ENCODE peak calls at places on chromosome 22, in four cellular contexts. One of them, this sample, is unnamed.

GRCh38 chr22:36541831-36542391 is 12.9 kb upstream of the EIF3D start:
- DNase-seq in HCT116: peak; percentile 64
- DNase-seq in K562: no peak
- DNase-seq in HepG2: no peak
- DNase-seq in this sample: peak; percentile 85

GRCh38 chr22:47351836-47352579 is 589.6 kb downstream of the TBC1D22A start:
- DNase-seq in HCT116: no peak
- DNase-seq in K562: no peak
- DNase-seq in HepG2: no peak
- DNase-seq in this sample: no peak

GRCh38 chr22:50696799-50697561 is 24.4 kb downstream of the SHANK3 start:
- DNase-seq in HCT116: no peak
- DNase-seq in K562: peak; percentile 55
- DNase-seq in HepG2: no peak
- DNase-seq in this sample: no peak

GRCh38 chr22:36936362-36937116 is 23.1 kb downstream of the CSF2RB start:
- DNase-seq in HCT116: no peak
- DNase-seq in K562: no peak
- DNase-seq in HepG2: no peak
- DNase-seq in this sample: no peak

GRCh38 chr22:23892626-23893445 is 1.3 kb upstream of the MIF start:
- DNase-seq in HCT116: no peak
- DNase-seq in K562: no peak
- DNase-seq in HepG2: no peak
- DNase-seq in this sample: no peak

GRCh38 chr22:20578192-20578591 is 70.8 kb downstream of the MED15 start:
- DNase-seq in HCT116: no peak
- DNase-seq in K562: no peak
- DNase-seq in HepG2: no peak
- DNase-seq in this sample: no peak

GRCh38 chr22:31615940-31616314 is 46.1 kb downstream of the PISD start:
- DNase-seq in HCT116: no peak
- DNase-seq in K562: no peak
- DNase-seq in HepG2: no peak
- DNase-seq in this sample: no peak

GRCh38 chr22:29146101-29146560 is 59.6 kb upstream of the EMID1 start:
- DNase-seq in HCT116: no peak
- DNase-seq in K562: no peak
- DNase-seq in HepG2: no peak
- DNase-seq in this sample: no peak

GRCh38 chr22:48907591-48907990 is 920.1 kb downstream of the BRD1 start:
- DNase-seq in HCT116: no peak
- DNase-seq in K562: no peak
- DNase-seq in HepG2: no peak
- DNase-seq in this sample: no peak

GRCh38 chr22:37163618-37164534 is 14.2 kb upstream of the IL2RB start:
- DNase-seq in HCT116: no peak
- DNase-seq in K562: no peak
- DNase-seq in HepG2: no peak
- DNase-seq in this sample: no peak

GRCh38 chr22:20413217-20414058 is 19.5 kb downstream of the ZNF74 start:
- DNase-seq in HCT116: no peak
- DNase-seq in K562: no peak
- DNase-seq in HepG2: no peak
- DNase-seq in this sample: no peak

GRCh38 chr22:50311606-50312351 is 4.3 kb upstream of the PLXNB2 start:
- DNase-seq in HCT116: no peak
- DNase-seq in K562: no peak
- DNase-seq in HepG2: no peak
- DNase-seq in this sample: no peak

GRCh38 chr22:41092847-41093371 is 517 bp downstream of the EP300 start:
- DNase-seq in HCT116: no peak
- DNase-seq in K562: no peak
- DNase-seq in HepG2: peak; percentile 15
- DNase-seq in this sample: no peak

GRCh38 chr22:48449466-48450187 is 1378.0 kb downstream of the BRD1 start:
- DNase-seq in HCT116: no peak
- DNase-seq in K562: no peak
- DNase-seq in HepG2: no peak
- DNase-seq in this sample: no peak

GRCh38 chr22:36288571-36289405 is 35.9 kb downstream of the APOL1 start:
- DNase-seq in HCT116: no peak
- DNase-seq in K562: no peak
- DNase-seq in HepG2: no peak
- DNase-seq in this sample: no peak

GRCh38 chr22:19941365-19942070 is at the start of the genes COMT and TXNRD2:
- DNase-seq in HCT116: no peak
- DNase-seq in K562: peak; percentile 100
- DNase-seq in HepG2: no peak
- DNase-seq in this sample: no peak

GRCh38 chr22:42673898-42674390 is 24.8 kb upstream of the CYB5R3 start:
- DNase-seq in HCT116: no peak
- DNase-seq in K562: no peak
- DNase-seq in HepG2: peak; percentile 44
- DNase-seq in this sample: no peak

GRCh38 chr22:27993201-27993635 is 74.2 kb upstream of the PITPNB start:
- DNase-seq in HCT116: no peak
- DNase-seq in K562: no peak
- DNase-seq in HepG2: no peak
- DNase-seq in this sample: no peak

GRCh38 chr22:45225732-45226560 is 14.7 kb downstream of the KIAA0930 start:
- DNase-seq in HCT116: no peak
- DNase-seq in K562: no peak
- DNase-seq in HepG2: peak; percentile 25
- DNase-seq in this sample: no peak

DNA sequence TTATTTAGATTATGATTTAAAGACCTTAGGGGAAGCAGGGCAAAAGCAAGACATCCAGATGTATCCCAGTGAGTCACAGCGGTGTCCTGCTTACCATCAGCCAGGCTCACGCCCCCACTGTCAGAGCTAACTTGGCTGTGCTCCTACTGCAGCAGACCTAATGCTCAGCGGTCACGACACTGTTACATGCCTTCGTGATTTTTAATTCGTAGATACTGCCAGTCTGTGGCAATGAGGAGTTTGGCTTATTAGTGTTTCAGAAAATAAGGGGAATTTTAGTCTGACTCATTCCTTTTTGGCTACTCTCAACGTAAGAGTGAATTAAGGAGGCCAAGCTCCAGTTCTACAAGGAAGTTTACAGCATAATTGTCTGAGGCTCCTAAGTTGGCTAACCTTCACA is 22.7 kb downstream of the EFCAB6 start:
- DNase-seq in HCT116: no peak
- DNase-seq in K562: no peak
- DNase-seq in HepG2: no peak
- DNase-seq in this sample: no peak
- TF ChIP-seq TCF7L2 in HCT116: no peak
- TF ChIP-seq TCF7L2 in K562: no peak
- TF ChIP-seq TCF7L2 in HepG2: no peak
- TF ChIP-seq TCF7L2 in this sample: no peak

GRCh38 chr22:22194931-22195264 is 49.7 kb upstream of the VPREB1 start:
- DNase-seq in HCT116: no peak
- DNase-seq in K562: no peak
- DNase-seq in HepG2: no peak
- DNase-seq in this sample: no peak

GRCh38 chr22:22193923-22194322 is 50.7 kb upstream of the VPREB1 start:
- DNase-seq in HCT116: no peak
- DNase-seq in K562: no peak
- DNase-seq in HepG2: no peak
- DNase-seq in this sample: no peak

GRCh38 chr22:22196018-22196533 is 48.5 kb upstream of the VPREB1 start:
- DNase-seq in HCT116: no peak
- DNase-seq in K562: no peak
- DNase-seq in HepG2: no peak
- DNase-seq in this sample: no peak

GRCh38 chr22:22196833-22197477 is 47.6 kb upstream of the VPREB1 start:
- DNase-seq in HCT116: no peak
- DNase-seq in K562: no peak
- DNase-seq in HepG2: no peak
- DNase-seq in this sample: no peak

DNA sequence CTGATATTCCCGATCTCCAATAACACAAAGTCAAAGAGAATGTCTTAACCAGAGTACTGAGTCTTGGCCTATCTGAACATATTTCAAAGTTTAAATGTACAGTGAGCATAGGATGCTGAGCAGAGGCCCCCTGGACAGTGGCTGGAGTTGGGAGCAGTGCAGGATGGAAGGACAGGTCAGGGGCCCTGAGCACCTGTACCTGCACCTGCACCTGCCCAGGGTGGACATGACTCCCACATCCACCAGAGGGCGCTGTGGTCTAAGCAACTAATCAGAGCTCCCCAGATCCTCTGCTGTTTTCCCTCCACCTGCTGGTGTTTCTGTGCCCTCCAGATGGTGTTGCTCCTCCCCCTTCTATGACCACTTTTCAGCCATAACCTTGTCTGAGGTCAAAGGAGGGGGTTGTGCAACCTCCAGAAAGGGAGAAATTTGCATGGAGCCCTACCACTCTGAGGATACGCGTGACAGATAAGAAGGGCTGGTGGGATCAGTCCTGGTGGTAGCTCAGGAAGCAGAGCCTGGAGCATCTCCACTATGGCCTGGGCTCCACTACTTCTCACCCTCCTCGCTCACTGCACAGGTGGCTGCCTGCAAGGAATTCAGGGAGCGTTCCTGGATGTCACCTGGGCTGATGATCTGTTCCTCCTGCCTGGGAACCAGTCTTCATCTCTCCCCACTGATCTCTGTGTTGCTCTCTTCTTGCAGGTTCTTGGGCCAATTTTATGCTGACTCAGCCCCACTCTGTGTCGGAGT is 49.1 kb upstream of the VPREB1 start:
- DNase-seq in HCT116: peak; percentile 81
- DNase-seq in K562: peak; percentile 100
- DNase-seq in HepG2: peak; percentile 83
- DNase-seq in this sample: peak; percentile 59
- TF ChIP-seq TCF7L2 in HCT116: no peak
- TF ChIP-seq TCF7L2 in K562: peak; percentile 52
- TF ChIP-seq TCF7L2 in HepG2: no peak
- TF ChIP-seq TCF7L2 in this sample: no peak

GRCh38 chr22:35132568-35132967 is 66.6 kb downstream of the ISX start:
- DNase-seq in HCT116: no peak
- DNase-seq in K562: no peak
- DNase-seq in HepG2: no peak
- DNase-seq in this sample: no peak

GRCh38 chr22:35133702-35134395 is 67.9 kb downstream of the ISX start:
- DNase-seq in HCT116: no peak
- DNase-seq in K562: peak; percentile 23
- DNase-seq in HepG2: no peak
- DNase-seq in this sample: no peak

GRCh38 chr22:35135165-35135564 is 69.2 kb downstream of the ISX start:
- DNase-seq in HCT116: no peak
- DNase-seq in K562: no peak
- DNase-seq in HepG2: no peak
- DNase-seq in this sample: no peak

GRCh38 chr22:35131423-35132050 is 65.6 kb downstream of the ISX start:
- DNase-seq in HCT116: no peak
- DNase-seq in K562: peak; percentile 42
- DNase-seq in HepG2: no peak
- DNase-seq in this sample: no peak

GRCh38 chr22:35134637-35135036 is 68.7 kb downstream of the ISX start:
- DNase-seq in HCT116: no peak
- DNase-seq in K562: peak; percentile 58
- DNase-seq in HepG2: no peak
- DNase-seq in this sample: no peak
- TF ChIP-seq TCF7L2 in HCT116: no peak
- TF ChIP-seq TCF7L2 in K562: no peak
- TF ChIP-seq TCF7L2 in HepG2: no peak
- TF ChIP-seq TCF7L2 in this sample: no peak

DNA sequence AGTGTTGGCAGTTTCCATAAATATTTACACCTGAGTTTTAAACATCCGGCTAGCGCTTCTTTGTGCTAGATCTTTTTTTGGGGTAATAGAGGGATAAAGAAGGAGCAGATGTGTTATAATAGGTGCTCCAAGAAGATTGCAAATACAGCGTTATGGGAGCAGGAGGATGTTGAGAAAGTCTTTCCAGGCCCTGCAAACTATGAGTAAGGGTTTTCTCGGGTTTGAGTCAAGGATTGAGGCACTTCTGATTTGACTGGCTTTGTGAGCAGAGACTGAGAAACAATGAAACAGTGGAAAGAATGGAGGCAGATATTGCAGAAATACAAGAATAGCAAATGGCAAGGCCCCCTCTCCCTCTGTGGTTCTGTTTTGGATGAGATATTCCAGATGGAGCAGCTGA is 155.0 kb upstream of the TIMP3 start:
- DNase-seq in HCT116: no peak
- DNase-seq in K562: no peak
- DNase-seq in HepG2: no peak
- DNase-seq in this sample: no peak
- TF ChIP-seq TCF7L2 in HCT116: no peak
- TF ChIP-seq TCF7L2 in K562: no peak
- TF ChIP-seq TCF7L2 in HepG2: no peak
- TF ChIP-seq TCF7L2 in this sample: no peak

DNA sequence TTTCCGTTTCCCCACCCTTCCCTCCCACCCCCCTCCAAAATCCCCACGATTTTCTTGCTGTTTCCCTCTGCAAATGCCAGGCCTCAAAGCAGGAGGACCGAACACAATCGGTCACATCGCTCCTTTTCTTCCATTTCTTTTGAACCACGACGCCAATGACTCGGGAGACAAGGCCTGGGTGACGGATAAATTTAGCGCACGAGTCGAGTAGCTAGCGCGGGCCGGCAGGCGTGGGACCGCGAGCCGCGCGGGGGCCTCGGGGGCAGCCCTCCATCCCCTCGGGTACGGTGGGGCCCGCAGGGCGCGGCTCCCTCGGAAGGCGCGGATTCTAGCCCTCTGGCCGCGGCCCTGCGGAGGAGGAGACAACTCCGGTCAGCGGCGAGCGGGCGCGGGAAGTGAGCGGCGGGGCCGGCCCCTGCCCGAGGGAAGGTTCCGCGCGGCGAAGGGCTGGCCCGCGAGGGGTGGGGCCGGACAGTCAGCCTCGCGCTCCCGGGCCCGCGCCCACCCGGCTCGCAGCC is 413 bp downstream of the JOSD1 start:
- DNase-seq in HCT116: no peak
- DNase-seq in K562: no peak
- DNase-seq in HepG2: peak; percentile 35
- DNase-seq in this sample: no peak
- TF ChIP-seq TCF7L2 in HCT116: no peak
- TF ChIP-seq TCF7L2 in K562: no peak
- TF ChIP-seq TCF7L2 in HepG2: no peak
- TF ChIP-seq TCF7L2 in this sample: no peak